ENCODE peak calls at places on chromosomes 13 and 19, in four cellular contexts. One of them, this sample, is unnamed.

GRCh38 chr19:54803410-54803809 is at the start of gene KIR2DL4:
- DNase-seq in stimulated activated CD8-positive, alpha-beta memory T cell treated with anti-CD3 and anti-CD28 coated beads, Interleukin-4, amount 100 ng/mL, for 1 hour: no peak
- DNase-seq in renal cortical epithelial cell: no peak
- DNase-seq in stimulated activated CD4-positive, alpha-beta T cell treated with anti-CD3 and anti-CD28 coated beads, Interleukin-15, amount 100 ng/mL, for 48 hours: no peak
- DNase-seq in this sample: no peak

GRCh38 chr19:18667531-18668251 is 15.8 kb upstream of the CRTC1 start:
- DNase-seq in stimulated activated CD4-positive, alpha-beta T cell treated with anti-CD3 and anti-CD28 coated beads, Interleukin-15, amount 100 ng/mL, for 48 hours: no peak
- DNase-seq in renal cortical epithelial cell: no peak
- DNase-seq in stimulated activated CD8-positive, alpha-beta memory T cell treated with anti-CD3 and anti-CD28 coated beads, Interleukin-4, amount 100 ng/mL, for 1 hour: no peak
- DNase-seq in this sample: no peak

GRCh38 chr13:30154931-30155330 is 152.4 kb downstream of the KATNAL1 start:
- DNase-seq in stimulated activated CD4-positive, alpha-beta T cell treated with anti-CD3 and anti-CD28 coated beads, Interleukin-15, amount 100 ng/mL, for 48 hours: no peak
- DNase-seq in stimulated activated CD8-positive, alpha-beta memory T cell treated with anti-CD3 and anti-CD28 coated beads, Interleukin-4, amount 100 ng/mL, for 1 hour: no peak
- DNase-seq in renal cortical epithelial cell: no peak
- DNase-seq in this sample: no peak

GRCh38 chr13:48110930-48111721 is 16.2 kb upstream of the MED4 start:
- DNase-seq in renal cortical epithelial cell: no peak
- DNase-seq in stimulated activated CD8-positive, alpha-beta memory T cell treated with anti-CD3 and anti-CD28 coated beads, Interleukin-4, amount 100 ng/mL, for 1 hour: no peak
- DNase-seq in stimulated activated CD4-positive, alpha-beta T cell treated with anti-CD3 and anti-CD28 coated beads, Interleukin-15, amount 100 ng/mL, for 48 hours: no peak
- DNase-seq in this sample: no peak

GRCh38 chr13:52851153-52851962 is 2.9 kb upstream of the PCDH8 start:
- DNase-seq in stimulated activated CD4-positive, alpha-beta T cell treated with anti-CD3 and anti-CD28 coated beads, Interleukin-15, amount 100 ng/mL, for 48 hours: no peak
- DNase-seq in stimulated activated CD8-positive, alpha-beta memory T cell treated with anti-CD3 and anti-CD28 coated beads, Interleukin-4, amount 100 ng/mL, for 1 hour: no peak
- DNase-seq in renal cortical epithelial cell: peak; percentile 2
- DNase-seq in this sample: peak; percentile 91

GRCh38 chr13:36288794-36289391 is 8.7 kb downstream of the CCDC169 start:
- DNase-seq in renal cortical epithelial cell: no peak
- DNase-seq in stimulated activated CD4-positive, alpha-beta T cell treated with anti-CD3 and anti-CD28 coated beads, Interleukin-15, amount 100 ng/mL, for 48 hours: no peak
- DNase-seq in stimulated activated CD8-positive, alpha-beta memory T cell treated with anti-CD3 and anti-CD28 coated beads, Interleukin-4, amount 100 ng/mL, for 1 hour: no peak
- DNase-seq in this sample: no peak

GRCh38 chr13:97537110-97537509 is 103.1 kb downstream of the RAP2A start:
- DNase-seq in stimulated activated CD8-positive, alpha-beta memory T cell treated with anti-CD3 and anti-CD28 coated beads, Interleukin-4, amount 100 ng/mL, for 1 hour: no peak
- DNase-seq in renal cortical epithelial cell: no peak
- DNase-seq in stimulated activated CD4-positive, alpha-beta T cell treated with anti-CD3 and anti-CD28 coated beads, Interleukin-15, amount 100 ng/mL, for 48 hours: no peak
- DNase-seq in this sample: no peak

GRCh38 chr13:99393791-99394735 is 86.9 kb upstream of the GPR183 start:
- DNase-seq in stimulated activated CD8-positive, alpha-beta memory T cell treated with anti-CD3 and anti-CD28 coated beads, Interleukin-4, amount 100 ng/mL, for 1 hour: no peak
- DNase-seq in renal cortical epithelial cell: no peak
- DNase-seq in stimulated activated CD4-positive, alpha-beta T cell treated with anti-CD3 and anti-CD28 coated beads, Interleukin-15, amount 100 ng/mL, for 48 hours: no peak
- DNase-seq in this sample: no peak

GRCh38 chr19:4060621-4061177 is 6.0 kb downstream of the ZBTB7A start:
- DNase-seq in renal cortical epithelial cell: no peak
- DNase-seq in stimulated activated CD8-positive, alpha-beta memory T cell treated with anti-CD3 and anti-CD28 coated beads, Interleukin-4, amount 100 ng/mL, for 1 hour: no peak
- DNase-seq in stimulated activated CD4-positive, alpha-beta T cell treated with anti-CD3 and anti-CD28 coated beads, Interleukin-15, amount 100 ng/mL, for 48 hours: no peak
- DNase-seq in this sample: no peak

GRCh38 chr19:46841458-46842083 is 9.1 kb downstream of the AP2S1 start:
- DNase-seq in renal cortical epithelial cell: no peak
- DNase-seq in stimulated activated CD4-positive, alpha-beta T cell treated with anti-CD3 and anti-CD28 coated beads, Interleukin-15, amount 100 ng/mL, for 48 hours: no peak
- DNase-seq in stimulated activated CD8-positive, alpha-beta memory T cell treated with anti-CD3 and anti-CD28 coated beads, Interleukin-4, amount 100 ng/mL, for 1 hour: no peak
- DNase-seq in this sample: no peak

GRCh38 chr13:48446454-48446853 is 33.5 kb upstream of the LPAR6 start:
- DNase-seq in stimulated activated CD4-positive, alpha-beta T cell treated with anti-CD3 and anti-CD28 coated beads, Interleukin-15, amount 100 ng/mL, for 48 hours: no peak
- DNase-seq in renal cortical epithelial cell: peak; percentile 68
- DNase-seq in stimulated activated CD8-positive, alpha-beta memory T cell treated with anti-CD3 and anti-CD28 coated beads, Interleukin-4, amount 100 ng/mL, for 1 hour: no peak
- DNase-seq in this sample: no peak

GRCh38 chr13:36131215-36131930 is at the start of gene DCLK1:
- DNase-seq in stimulated activated CD8-positive, alpha-beta memory T cell treated with anti-CD3 and anti-CD28 coated beads, Interleukin-4, amount 100 ng/mL, for 1 hour: no peak
- DNase-seq in renal cortical epithelial cell: no peak
- DNase-seq in stimulated activated CD4-positive, alpha-beta T cell treated with anti-CD3 and anti-CD28 coated beads, Interleukin-15, amount 100 ng/mL, for 48 hours: no peak
- DNase-seq in this sample: peak; percentile 89

GRCh38 chr13:26538363-26539317 is 18.8 kb upstream of the WASF3 start:
- DNase-seq in stimulated activated CD4-positive, alpha-beta T cell treated with anti-CD3 and anti-CD28 coated beads, Interleukin-15, amount 100 ng/mL, for 48 hours: no peak
- DNase-seq in renal cortical epithelial cell: peak; percentile 22
- DNase-seq in stimulated activated CD8-positive, alpha-beta memory T cell treated with anti-CD3 and anti-CD28 coated beads, Interleukin-4, amount 100 ng/mL, for 1 hour: no peak
- DNase-seq in this sample: no peak

GRCh38 chr19:51607920-51608562 is 22.2 kb downstream of the SIGLEC5 start:
- DNase-seq in stimulated activated CD4-positive, alpha-beta T cell treated with anti-CD3 and anti-CD28 coated beads, Interleukin-15, amount 100 ng/mL, for 48 hours: peak; percentile 49
- DNase-seq in stimulated activated CD8-positive, alpha-beta memory T cell treated with anti-CD3 and anti-CD28 coated beads, Interleukin-4, amount 100 ng/mL, for 1 hour: no peak
- DNase-seq in renal cortical epithelial cell: peak; percentile 24
- DNase-seq in this sample: peak; percentile 50

GRCh38 chr19:13899393-13899792 is 6.5 kb downstream of the BRME1 start:
- DNase-seq in stimulated activated CD8-positive, alpha-beta memory T cell treated with anti-CD3 and anti-CD28 coated beads, Interleukin-4, amount 100 ng/mL, for 1 hour: no peak
- DNase-seq in stimulated activated CD4-positive, alpha-beta T cell treated with anti-CD3 and anti-CD28 coated beads, Interleukin-15, amount 100 ng/mL, for 48 hours: no peak
- DNase-seq in renal cortical epithelial cell: no peak
- DNase-seq in this sample: no peak

GRCh38 chr13:106336663-106337062 is 198.8 kb downstream of the EFNB2 start:
- DNase-seq in stimulated activated CD4-positive, alpha-beta T cell treated with anti-CD3 and anti-CD28 coated beads, Interleukin-15, amount 100 ng/mL, for 48 hours: no peak
- DNase-seq in stimulated activated CD8-positive, alpha-beta memory T cell treated with anti-CD3 and anti-CD28 coated beads, Interleukin-4, amount 100 ng/mL, for 1 hour: no peak
- DNase-seq in renal cortical epithelial cell: no peak
- DNase-seq in this sample: no peak

GRCh38 chr13:109816979-109817275 is 30.5 kb upstream of the IRS2 start:
- DNase-seq in stimulated activated CD8-positive, alpha-beta memory T cell treated with anti-CD3 and anti-CD28 coated beads, Interleukin-4, amount 100 ng/mL, for 1 hour: no peak
- DNase-seq in stimulated activated CD4-positive, alpha-beta T cell treated with anti-CD3 and anti-CD28 coated beads, Interleukin-15, amount 100 ng/mL, for 48 hours: no peak
- DNase-seq in renal cortical epithelial cell: peak; percentile 33
- DNase-seq in this sample: no peak

GRCh38 chr19:49790866-49791265 is 22.2 kb downstream of the FUZ start:
- DNase-seq in renal cortical epithelial cell: no peak
- DNase-seq in stimulated activated CD8-positive, alpha-beta memory T cell treated with anti-CD3 and anti-CD28 coated beads, Interleukin-4, amount 100 ng/mL, for 1 hour: no peak
- DNase-seq in stimulated activated CD4-positive, alpha-beta T cell treated with anti-CD3 and anti-CD28 coated beads, Interleukin-15, amount 100 ng/mL, for 48 hours: no peak
- DNase-seq in this sample: no peak

GRCh38 chr19:2394054-2394668 is 33.2 kb downstream of the TIMM13 start:
- DNase-seq in stimulated activated CD8-positive, alpha-beta memory T cell treated with anti-CD3 and anti-CD28 coated beads, Interleukin-4, amount 100 ng/mL, for 1 hour: no peak
- DNase-seq in renal cortical epithelial cell: no peak
- DNase-seq in stimulated activated CD4-positive, alpha-beta T cell treated with anti-CD3 and anti-CD28 coated beads, Interleukin-15, amount 100 ng/mL, for 48 hours: no peak
- DNase-seq in this sample: no peak

GRCh38 chr13:80528733-80529132 is 187.8 kb upstream of the SPRY2 start:
- DNase-seq in stimulated activated CD4-positive, alpha-beta T cell treated with anti-CD3 and anti-CD28 coated beads, Interleukin-15, amount 100 ng/mL, for 48 hours: no peak
- DNase-seq in stimulated activated CD8-positive, alpha-beta memory T cell treated with anti-CD3 and anti-CD28 coated beads, Interleukin-4, amount 100 ng/mL, for 1 hour: no peak
- DNase-seq in renal cortical epithelial cell: no peak
- DNase-seq in this sample: no peak

GRCh38 chr13:98989469-98990235 is 11.8 kb upstream of the DOCK9 start:
- DNase-seq in stimulated activated CD8-positive, alpha-beta memory T cell treated with anti-CD3 and anti-CD28 coated beads, Interleukin-4, amount 100 ng/mL, for 1 hour: no peak
- DNase-seq in stimulated activated CD4-positive, alpha-beta T cell treated with anti-CD3 and anti-CD28 coated beads, Interleukin-15, amount 100 ng/mL, for 48 hours: no peak
- DNase-seq in renal cortical epithelial cell: no peak
- DNase-seq in this sample: no peak

GRCh38 chr13:90623318-90624011 is 724.0 kb upstream of the MIR17HG start:
- DNase-seq in stimulated activated CD8-positive, alpha-beta memory T cell treated with anti-CD3 and anti-CD28 coated beads, Interleukin-4, amount 100 ng/mL, for 1 hour: no peak
- DNase-seq in stimulated activated CD4-positive, alpha-beta T cell treated with anti-CD3 and anti-CD28 coated beads, Interleukin-15, amount 100 ng/mL, for 48 hours: no peak
- DNase-seq in renal cortical epithelial cell: no peak
- DNase-seq in this sample: no peak

GRCh38 chr13:37899753-37900152 is 30.2 kb upstream of the TRPC4 start:
- DNase-seq in renal cortical epithelial cell: no peak
- DNase-seq in stimulated activated CD8-positive, alpha-beta memory T cell treated with anti-CD3 and anti-CD28 coated beads, Interleukin-4, amount 100 ng/mL, for 1 hour: no peak
- DNase-seq in stimulated activated CD4-positive, alpha-beta T cell treated with anti-CD3 and anti-CD28 coated beads, Interleukin-15, amount 100 ng/mL, for 48 hours: no peak
- DNase-seq in this sample: no peak

GRCh38 chr13:110876592-110876991 is 38.3 kb downstream of the ANKRD10 start:
- DNase-seq in stimulated activated CD4-positive, alpha-beta T cell treated with anti-CD3 and anti-CD28 coated beads, Interleukin-15, amount 100 ng/mL, for 48 hours: no peak
- DNase-seq in renal cortical epithelial cell: no peak
- DNase-seq in stimulated activated CD8-positive, alpha-beta memory T cell treated with anti-CD3 and anti-CD28 coated beads, Interleukin-4, amount 100 ng/mL, for 1 hour: no peak
- DNase-seq in this sample: no peak

GRCh38 chr13:32031815-32032345 is 306 bp downstream of the FRY start:
- DNase-seq in renal cortical epithelial cell: no peak
- DNase-seq in stimulated activated CD8-positive, alpha-beta memory T cell treated with anti-CD3 and anti-CD28 coated beads, Interleukin-4, amount 100 ng/mL, for 1 hour: no peak
- DNase-seq in stimulated activated CD4-positive, alpha-beta T cell treated with anti-CD3 and anti-CD28 coated beads, Interleukin-15, amount 100 ng/mL, for 48 hours: no peak
- DNase-seq in this sample: no peak

GRCh38 chr19:20078696-20079095 is 896 bp downstream of the ZNF90 start:
- DNase-seq in stimulated activated CD4-positive, alpha-beta T cell treated with anti-CD3 and anti-CD28 coated beads, Interleukin-15, amount 100 ng/mL, for 48 hours: no peak
- DNase-seq in stimulated activated CD8-positive, alpha-beta memory T cell treated with anti-CD3 and anti-CD28 coated beads, Interleukin-4, amount 100 ng/mL, for 1 hour: no peak
- DNase-seq in renal cortical epithelial cell: peak; percentile 2
- DNase-seq in this sample: peak; percentile 53

GRCh38 chr19:58317481-58318072 is 9.2 kb upstream of the ZSCAN22 start:
- DNase-seq in stimulated activated CD8-positive, alpha-beta memory T cell treated with anti-CD3 and anti-CD28 coated beads, Interleukin-4, amount 100 ng/mL, for 1 hour: no peak
- DNase-seq in stimulated activated CD4-positive, alpha-beta T cell treated with anti-CD3 and anti-CD28 coated beads, Interleukin-15, amount 100 ng/mL, for 48 hours: no peak
- DNase-seq in renal cortical epithelial cell: peak; percentile 39
- DNase-seq in this sample: no peak

GRCh38 chr19:4229179-4229931 is at the start of gene EBI3:
- DNase-seq in stimulated activated CD8-positive, alpha-beta memory T cell treated with anti-CD3 and anti-CD28 coated beads, Interleukin-4, amount 100 ng/mL, for 1 hour: no peak
- DNase-seq in renal cortical epithelial cell: peak; percentile 82
- DNase-seq in stimulated activated CD4-positive, alpha-beta T cell treated with anti-CD3 and anti-CD28 coated beads, Interleukin-15, amount 100 ng/mL, for 48 hours: peak; percentile 40
- DNase-seq in this sample: no peak

GRCh38 chr13:53165201-53165600 is 136.6 kb downstream of the OLFM4 start:
- DNase-seq in renal cortical epithelial cell: no peak
- DNase-seq in stimulated activated CD4-positive, alpha-beta T cell treated with anti-CD3 and anti-CD28 coated beads, Interleukin-15, amount 100 ng/mL, for 48 hours: no peak
- DNase-seq in stimulated activated CD8-positive, alpha-beta memory T cell treated with anti-CD3 and anti-CD28 coated beads, Interleukin-4, amount 100 ng/mL, for 1 hour: no peak
- DNase-seq in this sample: no peak

GRCh38 chr19:30722801-30723200 is 350.6 kb downstream of the ZNF536 start:
- DNase-seq in renal cortical epithelial cell: no peak
- DNase-seq in stimulated activated CD4-positive, alpha-beta T cell treated with anti-CD3 and anti-CD28 coated beads, Interleukin-15, amount 100 ng/mL, for 48 hours: no peak
- DNase-seq in stimulated activated CD8-positive, alpha-beta memory T cell treated with anti-CD3 and anti-CD28 coated beads, Interleukin-4, amount 100 ng/mL, for 1 hour: no peak
- DNase-seq in this sample: no peak

GRCh38 chr19:13985771-13986347 is 20.3 kb downstream of the RFX1 start:
- DNase-seq in stimulated activated CD4-positive, alpha-beta T cell treated with anti-CD3 and anti-CD28 coated beads, Interleukin-15, amount 100 ng/mL, for 48 hours: no peak
- DNase-seq in renal cortical epithelial cell: no peak
- DNase-seq in stimulated activated CD8-positive, alpha-beta memory T cell treated with anti-CD3 and anti-CD28 coated beads, Interleukin-4, amount 100 ng/mL, for 1 hour: no peak
- DNase-seq in this sample: no peak

This sample was measured in retina.